ENCODE peak calls at places on chromosomes 7 and 10, in nine cellular contexts. Y is breast epithelium; F is CD4-positive, alpha-beta T cell; Q is neural progenitor cell; P is tibial artery; S is ovary; W is cardiac muscle cell; B is CD8-positive, alpha-beta T cell; L is esophagus squamous epithelium. U is an unnamed sample. For H3K9me3, the result is how much of the 10 kb centered on the place peaks cover.

GRCh38 chr10:89773081-89773480 is 71.7 kb downstream of the KIF20B start:
- DNase-seq in W (no peak), Y (no peak), Q (no peak), B (no peak), F (no peak), P (no peak), S (no peak), L (no peak), U (no peak)

GRCh38 chr7:5827755-5828154 is 46.3 kb upstream of the RNF216 start:
- DNase-seq in W (peak), Y (no peak), B (no peak), P (no peak), S (no peak), L (no peak), F (peak), Q (peak), U (no peak)

GRCh38 chr7:128738570-128739047 is 550 bp upstream of the CALU start:
- DNase-seq in Y (no peak), L (no peak), F (peak), W (peak), B (no peak), S (no peak), P (no peak), Q (no peak), U (no peak)

GRCh38 chr7:157944734-157945291 is 608.0 kb downstream of the DNAJB6 start:
- DNase-seq in F (no peak), W (no peak), P (no peak), Y (no peak), Q (no peak), S (no peak), B (no peak), L (no peak), U (no peak)

GRCh38 chr7:5177060-5177459 is 13.0 kb upstream of the WIPI2 start:
- DNase-seq in W (peak), F (no peak), S (peak), Q (peak), Y (peak), P (peak), B (no peak), L (no peak), U (no peak)

GRCh38 chr7:44749992-44750391 is 1.3 kb downstream of the ZMIZ2 start:
- DNase-seq in L (no peak), F (no peak), Q (no peak), S (no peak), W (no peak), Y (no peak), B (no peak), P (no peak), U (no peak)

GRCh38 chr7:103065666-103066065 is 8.9 kb downstream of the FBXL13 start:
- DNase-seq in S (no peak), W (peak), L (no peak), B (peak), P (no peak), Q (peak), Y (no peak), F (peak), U (no peak)

GRCh38 chr7:124497209-124497608 is 268.4 kb downstream of the GPR37 start:
- DNase-seq in W (no peak), B (no peak), S (no peak), F (no peak), Q (no peak), Y (no peak), L (no peak), P (no peak), U (no peak)

GRCh38 chr10:132674311-132674710 is 111.6 kb downstream of the NKX6-2 start:
- DNase-seq in S (no peak), W (no peak), L (no peak), P (peak), Y (no peak), Q (no peak), B (no peak), F (no peak), U (no peak)

GRCh38 chr10:76632158-76633051 is 1005.2 kb downstream of the KCNMA1 start:
- DNase-seq in Y (no peak), B (no peak), S (no peak), W (no peak), Q (peak), L (no peak), F (no peak), P (no peak), U (no peak)

GRCh38 chr7:30251708-30252329 is 32.6 kb upstream of the ZNRF2 start:
- DNase-seq in Q (peak), W (no peak), F (no peak), Y (no peak), L (no peak), S (no peak), B (no peak), P (no peak), U (no peak)

GRCh38 chr7:38369816-38370493 is 96.5 kb upstream of the TARP start:
- DNase-seq in W (peak), P (peak), L (peak), F (peak), S (peak), B (peak), Q (peak), Y (peak), U (peak)

GRCh38 chr7:100604976-100605911 is 3.1 kb downstream of the PCOLCE start:
- DNase-seq in Q (peak), S (peak), B (no peak), P (no peak), W (no peak), L (no peak), Y (no peak), F (peak), U (peak)

GRCh38 chr10:4595920-4596319 is 230.1 kb upstream of the AKR1E2 start:
- DNase-seq in P (no peak), L (no peak), B (no peak), F (no peak), Q (no peak), Y (no peak), S (no peak), W (no peak), U (no peak)

GRCh38 chr10:132319853-132320669 is 11.9 kb upstream of the LRRC27 start:
- DNase-seq in Y (no peak), B (no peak), L (no peak), P (peak), Q (no peak), W (peak), F (no peak), S (no peak), U (no peak)

GRCh38 chr10:6473901-6474370 is 106.1 kb downstream of the PRKCQ start:
- DNase-seq in L (no peak), P (no peak), W (no peak), S (no peak), Q (no peak), Y (no peak), F (no peak), B (no peak), U (no peak)

GRCh38 chr10:6140141-6140841 is 51.5 kb downstream of the RBM17 start:
- DNase-seq in P (no peak), W (no peak), S (no peak), L (no peak), F (no peak), B (no peak), Q (peak), Y (no peak), U (peak)

DNA sequence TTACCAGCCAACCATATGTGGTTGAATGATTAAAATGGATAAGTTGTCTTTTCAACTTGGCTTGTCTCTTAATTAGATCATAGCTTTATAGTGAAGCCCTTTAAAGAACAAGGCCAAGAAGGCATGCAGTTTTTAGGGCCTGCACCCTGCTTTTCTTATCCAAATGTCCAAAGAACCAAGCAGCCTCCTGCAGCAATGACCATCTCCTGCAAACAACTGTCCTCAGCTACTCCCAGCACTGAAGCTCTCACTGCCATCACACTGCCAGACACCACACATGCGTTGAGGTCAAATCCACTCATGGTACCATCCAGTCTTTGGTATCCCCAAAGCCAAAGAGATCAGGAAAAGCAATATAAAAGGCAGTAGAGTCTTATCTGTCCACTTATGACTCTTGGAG is 210.3 kb downstream of the ACTR3B start:
- DNase-seq in F (no peak), S (no peak), Q (no peak), B (no peak), L (no peak), Y (no peak), W (no peak), P (no peak), U (no peak)
- H3K9me3 ChIP-seq in F (under half), S (under half), Q (under half), B (under half), L (under half), Y (under half), W (under half), P (under half), U (under half)

GRCh38 chr7:25396661-25397060 is 168.4 kb upstream of the NPVF start:
- DNase-seq in W (no peak), B (no peak), S (no peak), L (no peak), F (no peak), Q (no peak), P (no peak), Y (no peak), U (no peak)
- H3K9me3 ChIP-seq in W (under half), B (under half), S (under half), L (under half), F (under half), Q (under half), P (under half), Y (under half), U (under half)

DNA sequence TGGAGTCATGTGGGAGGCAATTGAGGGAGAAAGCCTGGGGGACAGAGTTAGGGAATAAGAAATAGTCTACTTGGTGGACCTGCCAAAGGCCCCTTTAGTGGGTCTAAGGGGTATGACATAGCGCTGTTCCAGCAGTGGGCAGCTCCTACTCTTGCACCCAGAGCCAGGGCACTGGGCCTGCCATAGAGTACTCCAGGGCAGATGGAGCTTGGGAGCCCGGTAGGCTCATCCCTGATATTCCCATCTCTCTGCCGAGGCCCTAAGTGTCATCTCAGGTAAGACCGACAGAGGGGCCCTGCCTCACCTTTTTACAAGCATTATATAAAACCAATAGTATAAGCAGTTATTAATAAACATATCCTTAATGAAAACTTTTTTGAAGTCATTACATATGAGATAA is 9.6 kb downstream of the SAMD9L start:
- DNase-seq in Y (no peak), F (no peak), S (no peak), L (no peak), B (no peak), Q (no peak), W (no peak), P (no peak), U (no peak)
- H3K9me3 ChIP-seq in Y (half or more), F (under half), S (under half), L (half or more), B (under half), Q (under half), W (under half), P (half or more), U (under half)

GRCh38 chr7:99097730-99098129 is 46.2 kb downstream of the SMURF1 start:
- DNase-seq in Y (no peak), P (no peak), F (no peak), L (no peak), B (no peak), Q (no peak), S (no peak), W (no peak), U (no peak)
- H3K9me3 ChIP-seq in Y (under half), P (under half), F (under half), L (under half), B (under half), Q (under half), S (under half), W (under half), U (under half)

GRCh38 chr7:1675673-1676549 is 5.8 kb downstream of the ELFN1 start:
- DNase-seq in F (no peak), S (no peak), L (no peak), P (peak), Y (no peak), B (no peak), W (no peak), Q (no peak), U (no peak)
- H3K9me3 ChIP-seq in F (under half), S (under half), L (under half), P (under half), Y (under half), B (under half), W (under half), Q (under half), U (under half)

GRCh38 chr7:63043657-63044543 is 954.7 kb upstream of the ZNF722 start:
- DNase-seq in B (no peak), L (no peak), Y (no peak), P (no peak), S (no peak), F (no peak), W (no peak), Q (no peak), U (no peak)
- H3K9me3 ChIP-seq in B (under half), L (half or more), Y (under half), P (under half), S (under half), F (under half), W (under half), Q (half or more), U (under half)

GRCh38 chr7:2753148-2753547 is 65.1 kb downstream of the AMZ1 start:
- DNase-seq in Y (no peak), W (no peak), L (no peak), P (no peak), Q (no peak), F (no peak), B (no peak), S (no peak), U (no peak)
- H3K9me3 ChIP-seq in Y (under half), W (under half), L (under half), P (under half), Q (under half), F (under half), B (under half), S (under half), U (under half)